ENCODE peak calls at places on chromosomes 3 and 15, in nine cellular contexts. A is heart left ventricle, N is neural crest cell, X is psoas muscle, T is HL-60, Y is left lung, I is dorsolateral prefrontal cortex, K is endodermal cell, H is fibroblast of villous mesenchyme. P is an unnamed sample.

GRCh38 chr3:172536505-172536904 is 13.3 kb upstream of the TNFSF10 start:
- DNase-seq in A (no peak), N (no peak), X (no peak), T (no peak), Y (no peak), I (no peak), K (no peak), H (no peak), P (no peak)

GRCh38 chr15:98873441-98874218 is 134.0 kb downstream of the PGPEP1L start:
- DNase-seq in A (no peak), N (no peak), X (no peak), T (peak), Y (peak), I (no peak), K (no peak), H (peak), P (no peak)

GRCh38 chr3:53186726-53187125 is 25.7 kb downstream of the PRKCD start:
- DNase-seq in A (no peak), N (no peak), X (peak), T (no peak), Y (no peak), I (no peak), K (no peak), H (no peak), P (no peak)

GRCh38 chr3:52526151-52526561 is 7.5 kb downstream of the NT5DC2 start:
- DNase-seq in A (peak), N (no peak), X (peak), T (no peak), Y (peak), I (no peak), K (no peak), H (no peak), P (no peak)

GRCh38 chr3:112640864-112641751 is at the start of gene CCDC80:
- DNase-seq in A (no peak), N (peak), X (no peak), T (no peak), Y (no peak), I (no peak), K (no peak), H (peak), P (no peak)

GRCh38 chr3:195150194-195151118 is 120.5 kb downstream of the XXYLT1 start:
- DNase-seq in A (peak), N (peak), X (peak), T (peak), Y (peak), I (peak), K (peak), H (peak), P (no peak)

GRCh38 chr3:73143821-73144237 is 82.4 kb downstream of the EBLN2 start:
- DNase-seq in A (no peak), N (no peak), X (no peak), T (no peak), Y (no peak), I (no peak), K (peak), H (no peak), P (no peak)

GRCh38 chr3:123683755-123684154 is 98.9 kb upstream of the HACD2 start:
- DNase-seq in A (no peak), N (no peak), X (no peak), T (no peak), Y (no peak), I (no peak), K (no peak), H (no peak), P (no peak)

GRCh38 chr15:74642724-74643367 is 27.2 kb downstream of the CLK3 start:
- DNase-seq in A (no peak), N (no peak), X (no peak), T (no peak), Y (no peak), I (no peak), K (peak), H (peak), P (no peak)

GRCh38 chr15:64149424-64150235 is 1.9 kb upstream of the SNX22 start:
- DNase-seq in A (no peak), N (no peak), X (no peak), T (peak), Y (no peak), I (no peak), K (peak), H (no peak), P (no peak)

GRCh38 chr3:69948246-69948862 is 51.2 kb upstream of the SAMMSON start:
- DNase-seq in A (no peak), N (no peak), X (no peak), T (no peak), Y (no peak), I (no peak), K (no peak), H (peak), P (no peak)

GRCh38 chr3:138371070-138371950 is 22.9 kb downstream of the MRAS start:
- DNase-seq in A (no peak), N (no peak), X (no peak), T (peak), Y (no peak), I (no peak), K (no peak), H (no peak), P (no peak)

GRCh38 chr3:62686486-62686885 is 188.7 kb downstream of the CADPS start:
- DNase-seq in A (no peak), N (no peak), X (no peak), T (no peak), Y (no peak), I (no peak), K (no peak), H (peak), P (no peak)

GRCh38 chr3:128496602-128497304 is 3.8 kb upstream of the GATA2 start:
- DNase-seq in A (no peak), N (no peak), X (no peak), T (no peak), Y (no peak), I (no peak), K (peak), H (peak), P (no peak)

GRCh38 chr3:128499724-128500275 is 6.8 kb upstream of the GATA2 start:
- DNase-seq in A (no peak), N (no peak), X (no peak), T (no peak), Y (no peak), I (no peak), K (no peak), H (no peak), P (no peak)

GRCh38 chr3:128498901-128499530 is 6.0 kb upstream of the GATA2 start:
- DNase-seq in A (no peak), N (no peak), X (no peak), T (no peak), Y (no peak), I (no peak), K (peak), H (no peak), P (no peak)

GRCh38 chr3:128497305-128498126 is 4.5 kb upstream of the GATA2 start:
- DNase-seq in A (peak), N (peak), X (peak), T (peak), Y (no peak), I (peak), K (peak), H (peak), P (peak)

DNA sequence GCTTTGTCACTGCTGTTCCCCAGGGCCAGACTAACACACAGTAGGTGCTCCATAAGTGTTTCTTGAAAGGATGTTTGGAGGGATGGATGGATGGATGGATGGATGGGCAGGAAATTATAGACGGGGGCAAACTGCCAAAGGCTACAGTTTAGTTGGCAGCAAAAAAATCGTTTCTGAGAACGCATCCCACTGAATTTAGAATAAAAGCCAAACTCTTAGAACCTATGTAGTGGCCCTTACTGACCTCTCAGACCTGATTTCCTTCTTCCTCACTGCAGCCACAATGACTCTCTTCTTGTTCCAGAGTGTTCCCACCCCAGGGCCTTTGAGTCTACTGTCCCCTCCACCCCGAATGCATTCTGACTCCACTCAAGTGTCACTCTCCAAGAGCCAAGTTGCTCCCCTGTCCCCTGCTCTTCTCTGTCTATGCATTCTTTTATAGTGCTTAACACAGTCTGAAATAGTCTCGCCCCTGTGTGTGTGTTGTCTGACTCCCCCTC is 5.2 kb upstream of the GATA2 start:
- DNase-seq in A (no peak), N (no peak), X (no peak), T (no peak), Y (no peak), I (no peak), K (no peak), H (no peak), P (no peak)
- TF ChIP-seq CTCF in A (no peak), N (no peak), X (no peak), T (no peak), Y (no peak), I (no peak), K (no peak), H (no peak), P (no peak)

DNA sequence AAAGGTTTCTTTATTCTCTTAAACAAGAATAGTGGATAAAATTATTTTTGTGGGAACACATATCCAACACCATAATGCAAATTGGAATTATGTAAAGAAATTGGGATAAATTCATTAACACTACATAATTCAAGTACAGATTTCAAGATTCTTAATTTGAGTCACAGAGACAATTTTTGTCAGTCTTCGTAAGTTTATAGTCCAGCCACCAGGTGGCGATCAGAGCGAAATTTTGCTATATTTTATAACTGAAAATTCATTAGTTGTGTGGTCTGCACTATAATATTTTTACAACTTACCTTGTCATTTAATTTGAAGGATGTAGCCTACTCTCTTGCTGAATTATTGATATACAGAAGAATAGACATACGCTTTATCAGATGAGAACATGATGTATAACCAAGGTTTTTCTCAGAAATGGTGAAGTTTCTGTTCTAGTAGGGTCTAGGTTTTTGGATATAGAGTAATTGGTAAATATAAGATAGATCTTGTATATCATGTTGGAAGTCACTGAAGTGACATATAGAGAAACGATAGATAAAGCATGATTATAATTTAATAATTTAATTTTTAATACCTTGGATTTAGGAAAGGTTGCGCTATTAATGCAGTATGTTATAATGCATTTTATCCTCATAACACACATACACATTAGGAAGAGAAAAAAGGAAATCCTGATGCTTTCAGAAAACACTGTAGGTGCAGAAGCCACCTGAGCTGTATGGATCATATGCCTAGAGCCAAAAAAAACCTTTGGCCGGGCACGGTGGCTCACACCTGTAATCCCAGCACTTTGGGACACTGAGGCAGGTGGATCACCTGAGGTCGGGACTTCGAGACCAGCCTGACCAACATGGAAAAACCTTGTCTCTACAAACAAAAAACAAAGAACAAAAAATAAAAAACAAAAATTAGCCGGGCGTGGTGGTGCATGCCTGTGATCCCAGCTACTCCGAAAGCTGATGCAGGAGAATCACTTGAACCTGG is 31.7 kb downstream of the PLSCR4 start:
- DNase-seq in A (peak), N (peak), X (no peak), T (no peak), Y (no peak), I (peak), K (no peak), H (peak), P (no peak)
- TF ChIP-seq CTCF in A (peak), N (peak), X (peak), T (peak), Y (peak), I (peak), K (peak), H (peak), P (peak)

DNA sequence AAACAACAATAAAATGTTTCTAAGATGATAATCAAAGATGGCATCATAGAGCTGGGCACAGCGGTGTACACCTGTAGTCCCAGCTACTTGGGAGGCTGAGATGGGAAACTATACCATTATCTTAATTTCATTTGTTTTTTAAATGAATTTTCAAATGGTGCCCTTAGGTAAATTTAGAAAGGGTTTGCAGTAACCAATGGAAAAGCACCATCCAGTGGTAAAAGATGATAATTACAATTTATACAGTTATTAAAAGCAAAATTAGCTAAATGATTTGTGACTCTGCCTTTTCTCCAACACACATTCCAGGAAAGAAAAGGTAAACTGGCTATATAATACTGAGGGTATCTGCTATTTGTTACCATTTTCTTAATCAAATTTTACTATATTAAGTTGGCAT is 14.4 kb upstream of the ANKRD28 start:
- DNase-seq in A (no peak), N (no peak), X (no peak), T (no peak), Y (no peak), I (no peak), K (no peak), H (peak), P (no peak)
- TF ChIP-seq CTCF in A (peak), N (peak), X (peak), T (no peak), Y (peak), I (peak), K (peak), H (peak), P (no peak)

GRCh38 chr3:77038928-77039605 is 832 bp upstream of the ROBO2 start:
- DNase-seq in A (peak), N (no peak), X (no peak), T (no peak), Y (no peak), I (no peak), K (peak), H (peak), P (no peak)

GRCh38 chr3:77039606-77040553 is at the start of gene ROBO2:
- DNase-seq in A (peak), N (peak), X (peak), T (no peak), Y (peak), I (peak), K (peak), H (peak), P (no peak)

GRCh38 chr3:77041756-77042155 is 1.9 kb downstream of the ROBO2 start:
- DNase-seq in A (no peak), N (no peak), X (no peak), T (no peak), Y (no peak), I (no peak), K (no peak), H (no peak), P (no peak)

GRCh38 chr3:77041156-77041696 is 1.3 kb downstream of the ROBO2 start:
- DNase-seq in A (no peak), N (no peak), X (peak), T (no peak), Y (no peak), I (no peak), K (no peak), H (no peak), P (no peak)

GRCh38 chr3:77038468-77038927 is 1.4 kb upstream of the ROBO2 start:
- DNase-seq in A (peak), N (peak), X (peak), T (peak), Y (peak), I (peak), K (peak), H (peak), P (no peak)
- TF ChIP-seq CTCF in A (peak), N (peak), X (peak), T (peak), Y (peak), I (peak), K (peak), H (peak), P (no peak)

GRCh38 chr15:60551781-60552161 is 72.8 kb upstream of the ICE2 start:
- DNase-seq in A (no peak), N (no peak), X (no peak), T (no peak), Y (no peak), I (no peak), K (no peak), H (no peak), P (no peak)
- TF ChIP-seq CTCF in A (no peak), N (no peak), X (peak), T (no peak), Y (no peak), I (no peak), K (peak), H (no peak), P (no peak)

GRCh38 chr15:84961707-84962106 is 19.9 kb upstream of the PDE8A start:
- DNase-seq in A (peak), N (no peak), X (no peak), T (no peak), Y (no peak), I (no peak), K (no peak), H (no peak), P (no peak)
- TF ChIP-seq CTCF in A (no peak), N (no peak), X (no peak), T (no peak), Y (no peak), I (no peak), K (no peak), H (no peak), P (no peak)

DNA sequence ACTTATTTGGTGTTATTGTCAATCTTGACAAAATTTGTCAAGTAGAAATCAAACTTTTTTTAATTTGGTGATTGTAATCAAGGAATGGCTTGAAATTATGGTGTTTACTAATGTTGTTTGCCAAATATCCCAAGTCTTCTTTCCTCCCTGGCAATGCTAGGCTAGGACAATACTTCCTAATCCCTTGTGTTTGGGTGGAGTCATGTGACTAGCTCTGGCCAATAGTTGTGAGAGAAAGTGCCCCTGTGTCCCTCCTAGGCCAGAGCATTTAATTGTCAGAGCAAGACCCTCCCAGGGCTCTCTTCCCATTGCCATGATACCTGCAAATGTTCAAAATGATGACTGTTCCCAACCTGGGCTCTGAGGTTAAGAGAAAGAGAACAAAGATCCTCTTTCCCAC is 132.7 kb downstream of the ANXA2 start:
- DNase-seq in A (no peak), N (no peak), X (no peak), T (no peak), Y (no peak), I (no peak), K (no peak), H (no peak), P (no peak)
- TF ChIP-seq CTCF in A (no peak), N (no peak), X (no peak), T (no peak), Y (no peak), I (no peak), K (no peak), H (no peak), P (no peak)

GRCh38 chr15:90465930-90466567 is 63.7 kb upstream of the CRTC3 start:
- DNase-seq in A (no peak), N (no peak), X (no peak), T (no peak), Y (no peak), I (no peak), K (no peak), H (peak), P (no peak)
- TF ChIP-seq CTCF in A (no peak), N (no peak), X (no peak), T (no peak), Y (no peak), I (no peak), K (no peak), H (no peak), P (no peak)

GRCh38 chr15:89772933-89773583 is 3.1 kb upstream of the MESP2 start:
- DNase-seq in A (no peak), N (no peak), X (no peak), T (no peak), Y (no peak), I (no peak), K (no peak), H (peak), P (no peak)
- TF ChIP-seq CTCF in A (peak), N (peak), X (no peak), T (no peak), Y (no peak), I (no peak), K (peak), H (peak), P (no peak)

P was measured in activated B cell treated with CpG ODN at 0.5 μM for 24 hours.